ENCODE peak calls at places on chromosome 17, in eight cellular contexts. D is left cardiac atrium; S is SK-N-SH treated with all-trans-retinoic acid at 6 μM for 48 hours; T is activated naive CD4-positive, alpha-beta T cell treated with anti-CD3 and anti-CD28 coated beads, Interleukin-2, amount 50 U/mL, for 72 hours; U is stimulated activated memory B cell treated with anti-CD40 and anti-IgM and Interleukin-4, amounts not matched to agents 10 μg/mL and 1 μg/mL and 100 μg/mL, for 72 hours; F is HCT116; R is right cardiac atrium; L is psoas muscle. B is an unnamed sample.
A peak's percentile ranks its signal among the peaks of the same experiment; 100 is the strongest.

GRCh38 chr17:74394977-74395376 is 27.7 kb downstream of the GPR142 start:
- ATAC-seq in D (no peak), S (no peak), T (no peak), U (no peak), F (no peak), R (no peak), L (peak; percentile 93), B (no peak)

GRCh38 chr17:61488878-61489718 is 36.9 kb downstream of the TBX4 start:
- ATAC-seq in D (no peak), S (no peak), T (no peak), U (no peak), F (no peak), R (no peak), L (no peak), B (no peak)

GRCh38 chr17:38892083-38892482 is 22.2 kb downstream of the LASP1 start:
- ATAC-seq in D (no peak), S (no peak), T (peak; percentile 27), U (peak; percentile 72), F (no peak), R (no peak), L (no peak), B (no peak)

GRCh38 chr17:57597531-57598453 is 147.3 kb downstream of the CCDC182 start:
- ATAC-seq in D (peak; percentile 69), S (peak; percentile 92), T (no peak), U (no peak), F (peak; percentile 91), R (peak; percentile 64), L (peak; percentile 74), B (no peak)

GRCh38 chr17:62965149-62965648 is 836 bp upstream of the TANC2 start:
- ATAC-seq in D (no peak), S (no peak), T (no peak), U (no peak), F (no peak), R (no peak), L (no peak), B (peak; percentile 75)

GRCh38 chr17:28325221-28325620 is 6.2 kb downstream of the TMEM97 start:
- ATAC-seq in D (no peak), S (no peak), T (no peak), U (no peak), F (no peak), R (no peak), L (no peak), B (no peak)

GRCh38 chr17:33292184-33292980 is 713 bp downstream of the ASIC2 start:
- ATAC-seq in D (peak; percentile 55), S (peak; percentile 40), T (peak; percentile 55), U (no peak), F (no peak), R (peak; percentile 30), L (no peak), B (no peak)

GRCh38 chr17:36183001-36183810 is 6.8 kb upstream of the TBC1D3B start:
- ATAC-seq in D (peak; percentile 94), S (peak; percentile 91), T (peak; percentile 57), U (peak; percentile 29), F (peak; percentile 93), R (peak; percentile 90), L (peak; percentile 51), B (no peak)

GRCh38 chr17:49836111-49837030 is 11.5 kb downstream of the TAC4 start:
- ATAC-seq in D (peak; percentile 53), S (peak; percentile 64), T (no peak), U (no peak), F (no peak), R (peak; percentile 54), L (peak; percentile 72), B (no peak)